ENCODE peak calls at places on chromosomes 12 and 14, in seven cellular contexts. M, K, H, J, O, C and E are unnamed samples.

GRCh38 chr12:464484-465267 is 4.9 kb downstream of the B4GALNT3 start:
- DNase-seq in M (no peak), K (no peak), H (no peak), J (no peak), O (no peak), C (no peak), E (no peak)

GRCh38 chr14:90808759-90809529 is 7.3 kb downstream of the TTC7B start:
- DNase-seq in M (no peak), K (no peak), H (peak), J (no peak), O (peak), C (no peak), E (peak)

GRCh38 chr12:105803292-105803691 is 335.5 kb downstream of the NUAK1 start:
- DNase-seq in M (no peak), K (no peak), H (peak), J (no peak), O (no peak), C (no peak), E (no peak)

GRCh38 chr14:53670701-53671100 is 285.9 kb downstream of the BMP4 start:
- DNase-seq in M (peak), K (no peak), H (peak), J (peak), O (peak), C (no peak), E (peak)

GRCh38 chr14:103578401-103579075 is 15.8 kb downstream of the COA8 start:
- DNase-seq in M (no peak), K (no peak), H (no peak), J (no peak), O (no peak), C (no peak), E (no peak)

GRCh38 chr12:77940011-77940423 is 109.3 kb downstream of the NAV3 start:
- DNase-seq in M (peak), K (no peak), H (peak), J (peak), O (peak), C (no peak), E (peak)

GRCh38 chr12:132536102-132536876 is 46.3 kb downstream of the FBRSL1 start:
- DNase-seq in M (no peak), K (no peak), H (no peak), J (no peak), O (no peak), C (no peak), E (no peak)

GRCh38 chr14:34064349-34064748 is 113.5 kb upstream of the EGLN3 start:
- DNase-seq in M (peak), K (no peak), H (no peak), J (no peak), O (no peak), C (peak), E (no peak)

GRCh38 chr14:51357250-51357649 is 117.2 kb downstream of the TMX1 start:
- DNase-seq in M (peak), K (no peak), H (no peak), J (no peak), O (no peak), C (no peak), E (no peak)